ENCODE peak calls at places on chromosomes 3 and 15, in five cellular contexts. A, B, Q, P and O are unnamed samples.

GRCh38 chr15:62108411-62108810 is 41.6 kb downstream of the C2CD4A start:
- DNase-seq in P (no peak), A (no peak), Q (no peak), B (no peak), O (no peak)

GRCh38 chr3:120102674-120103073 is 8.4 kb upstream of the GSK3B start:
- DNase-seq in A (peak; percentile 96), B (no peak), P (no peak), Q (no peak), O (no peak)

GRCh38 chr3:76954412-76954811 is 85.5 kb upstream of the ROBO2 start:
- DNase-seq in A (no peak), Q (no peak), B (no peak), P (no peak), O (no peak)

GRCh38 chr3:13647314-13648059 is 98.6 kb downstream of the FBLN2 start:
- DNase-seq in B (no peak), P (no peak), A (no peak), Q (no peak), O (no peak)

GRCh38 chr3:107943860-107944543 is 146.8 kb downstream of the CD47 start:
- DNase-seq in Q (no peak), P (no peak), A (no peak), B (no peak), O (no peak)

GRCh38 chr3:89186446-89186845 is 79.0 kb downstream of the EPHA3 start:
- DNase-seq in Q (no peak), A (peak; percentile 86), P (no peak), B (no peak), O (no peak)

GRCh38 chr15:50880221-50880620 is 28.3 kb upstream of the AP4E1 start:
- DNase-seq in Q (no peak), P (no peak), A (no peak), B (no peak), O (no peak)

GRCh38 chr3:127853681-127854080 is 31.4 kb upstream of the MGLL start:
- DNase-seq in Q (no peak), A (no peak), P (no peak), B (no peak), O (no peak)

GRCh38 chr15:70127797-70128756 is 30.4 kb upstream of the TLE3 start:
- DNase-seq in A (no peak), P (no peak), B (no peak), Q (no peak), O (no peak)

GRCh38 chr3:96959902-96960596 is 145.7 kb downstream of the EPHA6 start:
- DNase-seq in P (no peak), Q (no peak), B (no peak), A (no peak), O (no peak)

GRCh38 chr3:137930976-137931375 is 79.0 kb upstream of the CLDN18 start:
- DNase-seq in A (no peak), P (no peak), Q (no peak), B (no peak), O (no peak)

GRCh38 chr3:37183375-37183831 is 9.0 kb upstream of the LRRFIP2 start:
- DNase-seq in B (no peak), Q (peak; percentile 95), P (peak; percentile 24), A (no peak), O (no peak)

GRCh38 chr3:12470680-12471079 is 13.6 kb upstream of the TSEN2 start:
- DNase-seq in B (no peak), Q (no peak), P (no peak), A (no peak), O (no peak)

GRCh38 chr3:123620338-123620737 is 35.5 kb upstream of the HACD2 start:
- DNase-seq in Q (no peak), P (no peak), A (no peak), B (no peak), O (no peak)

GRCh38 chr3:107512108-107512507 is 10.7 kb upstream of the BBX start:
- DNase-seq in A (no peak), P (no peak), Q (no peak), B (no peak), O (no peak)

GRCh38 chr3:24018784-24019570 is 73.9 kb downstream of the NR1D2 start:
- DNase-seq in A (no peak), Q (no peak), B (no peak), P (no peak), O (no peak)

GRCh38 chr3:138378990-138379389 is 30.6 kb downstream of the MRAS start:
- DNase-seq in Q (no peak), B (no peak), A (no peak), P (no peak), O (no peak)

GRCh38 chr15:90890839-90891238 is 6.5 kb downstream of the FES start:
- DNase-seq in P (no peak), Q (no peak), A (no peak), B (no peak), O (no peak)

GRCh38 chr3:161555367-161555766 is 58.8 kb downstream of the OTOL1 start:
- DNase-seq in P (no peak), Q (no peak), A (no peak), B (no peak), O (no peak)

GRCh38 chr3:63791974-63792373 is 27.1 kb upstream of the C3orf49 start:
- DNase-seq in P (no peak), A (no peak), B (no peak), Q (no peak), O (no peak)

GRCh38 chr15:65204236-65204930 is 6.9 kb downstream of the CILP start:
- DNase-seq in A (no peak), Q (no peak), B (no peak), P (no peak), O (no peak)

GRCh38 chr3:64992462-64993285 is 304.9 kb upstream of the ADAMTS9 start:
- DNase-seq in A (no peak), P (no peak), Q (no peak), B (no peak), O (no peak)

GRCh38 chr3:161969867-161970266 is 473.3 kb downstream of the OTOL1 start:
- DNase-seq in B (no peak), P (no peak), A (no peak), Q (no peak), O (no peak)

GRCh38 chr15:91890614-91891013 is 37.1 kb downstream of the SLCO3A1 start:
- DNase-seq in B (no peak), Q (no peak), A (no peak), P (peak; percentile 36), O (no peak)

GRCh38 chr15:98952381-98952803 is 55.2 kb downstream of the PGPEP1L start:
- DNase-seq in A (no peak), B (no peak), P (no peak), Q (no peak), O (no peak)

GRCh38 chr3:149332227-149332765 is 1.1 kb downstream of the TM4SF18 start:
- DNase-seq in B (no peak), Q (no peak), P (no peak), A (no peak), O (no peak)